ENCODE peak calls at places on chromosomes 6 and 20, in ten cellular contexts. K is activated B cell treated with CpG ODN at 0.5 μM for 24 hours; X is nephron progenitor cell; W is frontal cortex; M is SW480; F is CD4-positive, alpha-beta memory T cell; V is C1 segment of cervical spinal cord; Z is HFFc6; J is mammary epithelial cell; O is cardiac fibroblast. Y is an unnamed sample.

GRCh38 chr20:63215101-63216040 is 560 bp downstream of the YTHDF1 start:
- DNase-seq in K (no peak), X (peak; percentile 47), W (no peak), M (peak; percentile 71), F (peak; percentile 12), V (no peak), Z (peak; percentile 49), J (peak; percentile 45), O (peak; percentile 65), Y (no peak)

GRCh38 chr20:35739294-35740163 is 2.5 kb downstream of the RBM39 start:
- DNase-seq in K (no peak), X (no peak), W (no peak), M (peak; percentile 47), F (peak; percentile 29), V (no peak), Z (peak; percentile 66), J (peak; percentile 56), O (peak; percentile 69), Y (no peak)

GRCh38 chr6:7323074-7323473 is 10.1 kb upstream of the SSR1 start:
- DNase-seq in K (no peak), X (no peak), W (no peak), M (no peak), F (no peak), V (no peak), Z (no peak), J (peak; percentile 33), O (no peak), Y (no peak)

GRCh38 chr6:33628401-33628964 is 7.4 kb downstream of the ITPR3 start:
- DNase-seq in K (no peak), X (no peak), W (no peak), M (peak; percentile 85), F (no peak), V (no peak), Z (no peak), J (no peak), O (no peak), Y (no peak)

GRCh38 chr6:144559865-144560603 is 274.9 kb downstream of the UTRN start:
- DNase-seq in K (no peak), X (no peak), W (no peak), M (no peak), F (peak; percentile 51), V (no peak), Z (peak; percentile 81), J (no peak), O (peak; percentile 49), Y (no peak)

GRCh38 chr6:11595903-11596302 is 58.4 kb downstream of the TMEM170B start:
- DNase-seq in K (no peak), X (no peak), W (no peak), M (no peak), F (no peak), V (no peak), Z (no peak), J (no peak), O (peak; percentile 40), Y (no peak)

GRCh38 chr20:12434672-12435071 is 517.0 kb downstream of the BTBD3 start:
- DNase-seq in K (no peak), X (no peak), W (no peak), M (no peak), F (no peak), V (no peak), Z (no peak), J (no peak), O (no peak), Y (no peak)

GRCh38 chr20:3820048-3820900 is at the start of gene AP5S1:
- DNase-seq in K (peak; percentile 95), X (peak; percentile 97), W (peak; percentile 90), M (peak; percentile 97), F (peak; percentile 97), V (peak; percentile 98), Z (peak; percentile 92), J (peak; percentile 94), O (peak; percentile 98), Y (peak; percentile 80)

GRCh38 chr6:167968091-167968490 is 29.4 kb upstream of the KIF25 start:
- DNase-seq in K (no peak), X (peak; percentile 46), W (no peak), M (no peak), F (no peak), V (no peak), Z (no peak), J (no peak), O (peak; percentile 19), Y (no peak)

GRCh38 chr20:44264287-44264686 is 17.2 kb downstream of the GDAP1L1 start:
- DNase-seq in K (no peak), X (peak; percentile 57), W (no peak), M (no peak), F (no peak), V (no peak), Z (no peak), J (peak; percentile 9), O (peak; percentile 6), Y (no peak)

GRCh38 chr6:20020526-20020925 is 183.4 kb downstream of the ID4 start:
- DNase-seq in K (no peak), X (no peak), W (no peak), M (no peak), F (no peak), V (no peak), Z (no peak), J (no peak), O (no peak), Y (no peak)

GRCh38 chr20:35368616-35369423 is 43.0 kb downstream of the UQCC1 start:
- DNase-seq in K (no peak), X (peak; percentile 2), W (no peak), M (no peak), F (no peak), V (peak; percentile 1), Z (no peak), J (no peak), O (no peak), Y (no peak)

GRCh38 chr6:5462856-5463255 is 201.5 kb downstream of the FARS2 start:
- DNase-seq in K (no peak), X (no peak), W (no peak), M (no peak), F (no peak), V (no peak), Z (no peak), J (no peak), O (no peak), Y (no peak)

GRCh38 chr6:156786652-156787051 is 9.5 kb downstream of the ARID1B start:
- DNase-seq in K (no peak), X (no peak), W (no peak), M (no peak), F (no peak), V (no peak), Z (no peak), J (no peak), O (no peak), Y (no peak)

GRCh38 chr6:11188161-11188915 is 44.1 kb downstream of the NEDD9 start:
- DNase-seq in K (no peak), X (no peak), W (no peak), M (no peak), F (no peak), V (no peak), Z (no peak), J (peak; percentile 30), O (peak; percentile 70), Y (peak; percentile 31)

GRCh38 chr6:20215310-20215709 is 3.0 kb upstream of the MBOAT1 start:
- DNase-seq in K (no peak), X (no peak), W (no peak), M (no peak), F (no peak), V (no peak), Z (no peak), J (no peak), O (no peak), Y (no peak)

GRCh38 chr6:14002176-14002947 is 77.6 kb downstream of the RNF182 start:
- DNase-seq in K (no peak), X (no peak), W (no peak), M (no peak), F (no peak), V (no peak), Z (no peak), J (no peak), O (no peak), Y (no peak)

GRCh38 chr20:34628026-34628425 is 48.9 kb downstream of the PIGU start:
- DNase-seq in K (no peak), X (no peak), W (no peak), M (no peak), F (no peak), V (no peak), Z (no peak), J (no peak), O (peak; percentile 37), Y (no peak)

GRCh38 chr20:25012616-25013189 is 20.2 kb upstream of the APMAP start:
- DNase-seq in K (no peak), X (no peak), W (no peak), M (no peak), F (no peak), V (no peak), Z (no peak), J (no peak), O (no peak), Y (no peak)

GRCh38 chr6:25746968-25747367 is 7.6 kb upstream of the SLC17A4 start:
- DNase-seq in K (no peak), X (no peak), W (no peak), M (no peak), F (no peak), V (no peak), Z (no peak), J (no peak), O (no peak), Y (no peak)

GRCh38 chr6:31814677-31815024 is 432 bp downstream of the HSPA1L start:
- DNase-seq in K (no peak), X (peak; percentile 76), W (peak; percentile 84), M (peak; percentile 97), F (peak; percentile 56), V (peak; percentile 95), Z (peak; percentile 98), J (peak; percentile 98), O (peak; percentile 98), Y (peak; percentile 93)

Y was measured in epithelial cell of prostate.